ENCODE peak calls at places on chromosomes 12 and 14, in ten cellular contexts. G is upper lobe of right lung, A is PC-3, Q is fibroblast of lung, I is stomach, X is ovary, J is Peyer's patch, E is upper lobe of left lung, U is iPS DF 6.9, L is cardiac muscle cell. N is an unnamed sample.
A peak's percentile ranks its signal among the peaks of the same experiment; 100 is the strongest.

GRCh38 chr12:29316772-29317171 is 64.2 kb downstream of the ERGIC2 start:
- DNase-seq in A (peak; percentile 91), J (no peak), Q (no peak), I (no peak), X (no peak), L (peak; percentile 47), U (peak; percentile 2), E (no peak), G (no peak), N (peak; percentile 72)

GRCh38 chr14:71396050-71396677 is 488.9 kb downstream of the PCNX1 start:
- DNase-seq in I (no peak), X (no peak), G (no peak), Q (no peak), A (no peak), L (no peak), U (no peak), E (no peak), J (no peak), N (no peak)

GRCh38 chr12:24991209-24992049 is 42.5 kb upstream of the BCAT1 start:
- DNase-seq in I (no peak), Q (peak; percentile 80), X (no peak), E (no peak), G (no peak), J (no peak), U (peak; percentile 13), L (peak; percentile 66), A (peak; percentile 65), N (no peak)

GRCh38 chr12:29216797-29217583 is 67.9 kb downstream of the FAR2 start:
- DNase-seq in X (no peak), Q (no peak), L (peak; percentile 77), A (no peak), G (no peak), U (no peak), I (no peak), E (no peak), J (no peak), N (no peak)

GRCh38 chr14:79971330-79971729 is 240.0 kb downstream of the DIO2 start:
- DNase-seq in G (no peak), E (no peak), A (peak; percentile 72), J (no peak), L (no peak), X (no peak), U (no peak), Q (peak; percentile 8), I (no peak), N (no peak)

GRCh38 chr12:88432536-88433462 is 147.5 kb downstream of the KITLG start:
- DNase-seq in A (peak; percentile 37), Q (peak; percentile 83), J (no peak), U (no peak), G (no peak), I (no peak), X (peak; percentile 39), L (peak; percentile 79), E (no peak), N (peak; percentile 16)

GRCh38 chr14:73245401-73246325 is 8.4 kb downstream of the PAPLN start:
- DNase-seq in I (peak; percentile 62), U (no peak), X (no peak), E (peak; percentile 92), G (peak; percentile 88), A (no peak), L (peak; percentile 65), J (peak; percentile 48), Q (no peak), N (peak; percentile 76)

GRCh38 chr12:106987846-106988245 is 900 bp upstream of the MTERF2 start:
- DNase-seq in Q (no peak), G (no peak), J (no peak), U (no peak), I (peak; percentile 44), A (no peak), E (no peak), L (no peak), X (no peak), N (no peak)

GRCh38 chr12:118880745-118881144 is 100.6 kb upstream of the SRRM4 start:
- DNase-seq in I (no peak), J (no peak), E (no peak), G (no peak), X (no peak), L (no peak), U (no peak), A (no peak), Q (no peak), N (no peak)

GRCh38 chr12:124458220-124458991 is 109.0 kb downstream of the NCOR2 start:
- DNase-seq in G (no peak), A (no peak), J (no peak), E (no peak), X (no peak), I (no peak), U (no peak), L (no peak), Q (no peak), N (no peak)

GRCh38 chr12:124458992-124459851 is 108.2 kb downstream of the NCOR2 start:
- DNase-seq in L (no peak), I (no peak), U (no peak), A (no peak), E (no peak), G (no peak), X (no peak), Q (no peak), J (no peak), N (peak; percentile 13)

GRCh38 chr12:124456652-124457152 is 110.7 kb downstream of the NCOR2 start:
- DNase-seq in Q (no peak), G (no peak), U (no peak), I (no peak), A (no peak), X (no peak), E (peak; percentile 80), L (no peak), J (no peak), N (peak; percentile 74)

GRCh38 chr12:124456133-124456651 is 111.2 kb downstream of the NCOR2 start:
- DNase-seq in Q (no peak), E (no peak), G (no peak), U (no peak), I (no peak), X (no peak), L (no peak), J (no peak), A (no peak), N (no peak)

DNA sequence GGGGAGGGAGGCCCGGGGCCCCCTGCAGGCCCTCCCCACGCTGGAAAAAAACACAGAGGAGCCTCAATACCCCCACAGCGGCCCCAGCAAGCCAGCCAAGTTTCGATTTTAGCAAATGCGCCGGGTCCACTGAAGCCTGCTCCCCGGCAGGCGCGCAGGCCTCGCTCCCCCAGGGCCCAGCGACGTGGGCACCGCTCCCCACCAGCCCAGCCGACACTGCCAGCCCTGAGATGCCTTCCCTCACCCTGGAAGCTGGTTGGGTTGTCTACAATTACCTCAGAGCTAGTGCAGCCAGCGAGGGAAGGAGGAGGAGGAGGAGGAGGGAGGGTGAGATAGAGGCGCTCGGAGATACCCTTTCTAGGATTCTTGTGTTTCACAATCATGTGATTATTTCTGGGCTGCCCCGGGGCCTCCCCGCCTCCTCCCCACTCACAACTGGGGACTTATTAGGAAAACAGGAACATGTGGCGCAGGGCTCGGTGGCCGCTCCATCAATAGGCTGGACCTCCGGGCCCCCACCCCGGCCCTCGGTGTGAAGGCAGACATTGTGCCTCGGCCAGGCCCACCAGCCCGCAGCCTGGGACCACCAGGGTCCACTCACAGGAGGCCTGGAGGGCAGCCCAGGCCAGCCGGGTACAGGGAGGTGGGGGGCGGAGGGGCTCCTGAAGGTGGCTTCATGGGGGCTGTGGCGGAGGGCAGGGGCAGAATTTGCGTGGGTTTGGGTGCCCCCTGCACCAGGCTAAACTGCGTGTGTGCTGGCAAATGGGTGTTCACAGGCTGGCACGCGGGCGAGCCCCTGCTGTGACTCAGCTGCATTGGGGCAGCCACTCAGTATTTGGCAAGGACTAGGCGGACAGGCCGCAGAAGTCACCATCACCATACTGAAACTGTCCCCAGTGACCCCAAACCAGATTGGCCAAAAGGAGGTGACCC is 109.9 kb downstream of the NCOR2 start:
- DNase-seq in X (peak; percentile 76), G (peak; percentile 83), I (peak; percentile 54), Q (peak; percentile 19), E (peak; percentile 87), A (no peak), L (peak; percentile 72), J (no peak), U (no peak), N (peak; percentile 93)
- H3K27ac ChIP-seq in X (peak overlapping the region; percentile 78), G (peak overlapping the region; percentile 74), I (peak overlapping the region; percentile 89), Q (peak overlapping the region; percentile 13), E (peak overlapping the region; percentile 86), A (no peak overlapping the region), L (peak overlapping the region; percentile 57), J (peak overlapping the region; percentile 89), U (no peak overlapping the region), N (peak overlapping the region; percentile 90)

GRCh38 chr14:105901226-105901625 is 374.8 kb downstream of the TMEM121 start:
- DNase-seq in G (no peak), Q (no peak), I (no peak), L (no peak), E (no peak), X (no peak), A (no peak), U (no peak), J (no peak), N (no peak)
- H3K9me3 ChIP-seq in G (no peaks in the 10 kb centered on the region), Q (no peaks in the 10 kb centered on the region), I (no peaks in the 10 kb centered on the region), L (no peaks in the 10 kb centered on the region), E (no peaks in the 10 kb centered on the region), X (no peaks in the 10 kb centered on the region), A (no peaks in the 10 kb centered on the region), U (peaks cover 35% of the 10 kb centered on the region), J (no peaks in the 10 kb centered on the region), N (no peaks in the 10 kb centered on the region)

GRCh38 chr14:61102549-61103466 is 121.8 kb downstream of the SLC38A6 start:
- DNase-seq in L (no peak), G (no peak), E (no peak), X (no peak), I (peak; percentile 54), U (no peak), Q (no peak), J (no peak), A (peak; percentile 31), N (no peak)

GRCh38 chr14:61103541-61104339 is 122.7 kb downstream of the SLC38A6 start:
- DNase-seq in Q (peak; percentile 99), U (no peak), G (no peak), I (no peak), A (peak; percentile 99), E (no peak), L (peak; percentile 94), J (no peak), X (peak; percentile 29), N (peak; percentile 69)

GRCh38 chr14:61101803-61102548 is 120.9 kb downstream of the SLC38A6 start:
- DNase-seq in Q (peak; percentile 66), U (peak; percentile 60), G (no peak), E (no peak), J (no peak), X (no peak), A (peak; percentile 23), L (peak; percentile 85), I (no peak), N (no peak)

GRCh38 chr14:61106627-61107147 is 125.6 kb downstream of the SLC38A6 start:
- DNase-seq in U (no peak), I (no peak), L (no peak), X (no peak), G (no peak), J (no peak), E (no peak), A (peak; percentile 39), Q (no peak), N (no peak)

GRCh38 chr14:61104358-61104757 is 123.3 kb downstream of the SLC38A6 start:
- DNase-seq in A (no peak), U (no peak), I (no peak), J (no peak), X (no peak), L (no peak), E (no peak), G (no peak), Q (no peak), N (no peak)
- H3K4me1 ChIP-seq in A (peaks cover 39% of the 10 kb centered on the region), U (peaks cover 7% of the 10 kb centered on the region), I (peaks cover 25% of the 10 kb centered on the region), J (no peaks in the 10 kb centered on the region), X (no peaks in the 10 kb centered on the region), L (peaks cover 32% of the 10 kb centered on the region), E (peaks cover 30% of the 10 kb centered on the region), G (peaks cover 35% of the 10 kb centered on the region), Q (peaks cover 32% of the 10 kb centered on the region), N (peaks cover 11% of the 10 kb centered on the region)

GRCh38 chr14:32694795-32695449 is 243.8 kb upstream of the NPAS3 start:
- DNase-seq in X (no peak), U (no peak), Q (no peak), I (no peak), L (no peak), J (no peak), G (no peak), A (no peak), E (no peak), N (no peak)
- H3K27ac ChIP-seq in X (no peak overlapping the region), U (no peak overlapping the region), Q (no peak overlapping the region), I (no peak overlapping the region), L (no peak overlapping the region), J (no peak overlapping the region), G (no peak overlapping the region), A (no peak overlapping the region), E (no peak overlapping the region), N (no peak overlapping the region)